ENCODE peak calls at places on chromosomes 5 and 9, in four cellular contexts. J is NT2/D1, U is mammary epithelial cell, K is tibial nerve. W is an unnamed sample. For H3K36me3, the result is how much of the 10 kb centered on the place peaks cover.

GRCh38 chr5:14959443-14960119 is 88.0 kb upstream of the ANKH start:
- DNase-seq in U (peak), K (no peak), J (no peak), W (no peak)

GRCh38 chr9:124468061-124468740 is 17.9 kb downstream of the ADGRD2 start:
- DNase-seq in K (no peak), J (no peak), U (no peak), W (no peak)

GRCh38 chr5:32710335-32710858 is 724 bp upstream of the NPR3 start:
- DNase-seq in U (peak), K (no peak), J (no peak), W (no peak)

GRCh38 chr5:96961053-96961452 is 25.2 kb downstream of the LNPEP start:
- DNase-seq in U (no peak), K (no peak), J (no peak), W (no peak)

GRCh38 chr9:38087934-38088925 is 19.2 kb upstream of the SHB start:
- DNase-seq in J (no peak), K (peak), U (peak), W (peak)

GRCh38 chr5:180391276-180391675 is 38.1 kb upstream of the GFPT2 start:
- DNase-seq in J (no peak), K (no peak), U (no peak), W (no peak)

GRCh38 chr5:52948418-52949076 is 40.6 kb upstream of the ITGA2 start:
- DNase-seq in U (peak), J (peak), K (peak), W (no peak)

GRCh38 chr9:111610851-111611250 is 11.4 kb upstream of the PTGR1 start:
- DNase-seq in U (no peak), J (no peak), K (no peak), W (no peak)

GRCh38 chr5:113194125-113194524 is 217.5 kb downstream of the DCP2 start:
- DNase-seq in J (no peak), U (no peak), K (no peak), W (no peak)

GRCh38 chr9:27118916-27119315 is 9.9 kb downstream of the TEK start:
- DNase-seq in J (no peak), K (no peak), U (peak), W (no peak)

GRCh38 chr5:167208911-167209310 is 1082.5 kb upstream of the WWC1 start:
- DNase-seq in K (no peak), U (no peak), J (no peak), W (no peak)

DNA sequence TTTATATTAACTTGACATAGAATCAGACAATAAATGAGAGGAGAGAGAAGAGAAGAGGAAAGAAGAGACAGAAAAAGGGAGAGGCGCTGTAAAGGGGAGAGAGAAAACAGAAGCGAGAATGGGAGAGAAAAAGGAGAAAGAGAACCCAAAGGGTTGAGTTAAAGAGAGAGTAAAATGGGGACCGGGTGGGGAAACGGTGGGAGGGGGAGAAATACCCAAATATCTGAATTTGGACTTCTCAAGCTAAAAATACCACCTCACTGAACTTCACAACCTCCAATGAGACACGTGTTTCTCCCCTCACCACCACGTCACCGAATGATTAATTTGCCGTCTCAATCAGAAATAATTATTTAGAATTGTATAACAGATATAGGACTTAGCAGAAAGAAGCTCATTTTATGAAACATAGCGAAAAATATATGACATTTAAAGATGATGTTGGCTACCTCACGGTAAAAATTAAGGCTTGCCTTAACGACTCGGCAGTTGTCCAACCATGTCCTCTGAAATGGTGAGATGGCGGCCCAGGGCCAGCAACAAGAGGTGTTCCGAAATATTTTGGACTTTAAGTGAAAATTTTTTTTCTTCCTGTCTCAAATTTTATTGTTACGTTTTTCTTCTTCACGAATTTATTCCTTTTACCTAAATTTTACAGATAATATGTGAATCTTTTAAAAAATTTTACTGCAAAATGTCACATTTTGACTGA is 204.0 kb downstream of the MEF2C start:
- DNase-seq in K (no peak), U (no peak), J (no peak), W (no peak)
- H3K4me3 ChIP-seq in K (no peak), U (no peak), J (no peak), W (no peak)

GRCh38 chr5:177609076-177610059 is 9.4 kb downstream of the B4GALT7 start:
- DNase-seq in U (no peak), J (no peak), K (no peak), W (no peak)

GRCh38 chr5:177610770-177611445 is 11.0 kb downstream of the B4GALT7 start:
- DNase-seq in U (no peak), K (no peak), J (no peak), W (no peak)

GRCh38 chr5:177611446-177612214 is 11.7 kb downstream of the B4GALT7 start:
- DNase-seq in K (no peak), U (no peak), J (no peak), W (no peak)

GRCh38 chr5:177610131-177610769 is 10.3 kb downstream of the B4GALT7 start:
- DNase-seq in U (no peak), J (no peak), K (no peak), W (no peak)

GRCh38 chr5:177612215-177612673 is 12.3 kb downstream of the B4GALT7 start:
- DNase-seq in J (no peak), K (no peak), U (no peak), W (no peak)
- H3K36me3 ChIP-seq in J (under half), K (under half), U (under half), W (under half)

GRCh38 chr5:126973193-126973592 is 57.2 kb downstream of the MARCHF3 start:
- DNase-seq in U (no peak), K (no peak), J (no peak), W (no peak)
- H3K4me3 ChIP-seq in U (no peak), K (no peak), J (no peak), W (no peak)

GRCh38 chr5:103526164-103526915 is 36.2 kb downstream of the NUDT12 start:
- DNase-seq in U (no peak), J (no peak), K (no peak), W (no peak)

GRCh38 chr5:103519550-103519949 is 43.0 kb downstream of the NUDT12 start:
- DNase-seq in K (no peak), U (no peak), J (no peak), W (no peak)

GRCh38 chr5:103522586-103522985 is 40.0 kb downstream of the NUDT12 start:
- DNase-seq in K (no peak), J (no peak), U (no peak), W (no peak)

GRCh38 chr5:103523319-103523718 is 39.3 kb downstream of the NUDT12 start:
- DNase-seq in J (no peak), U (peak), K (no peak), W (no peak)

DNA sequence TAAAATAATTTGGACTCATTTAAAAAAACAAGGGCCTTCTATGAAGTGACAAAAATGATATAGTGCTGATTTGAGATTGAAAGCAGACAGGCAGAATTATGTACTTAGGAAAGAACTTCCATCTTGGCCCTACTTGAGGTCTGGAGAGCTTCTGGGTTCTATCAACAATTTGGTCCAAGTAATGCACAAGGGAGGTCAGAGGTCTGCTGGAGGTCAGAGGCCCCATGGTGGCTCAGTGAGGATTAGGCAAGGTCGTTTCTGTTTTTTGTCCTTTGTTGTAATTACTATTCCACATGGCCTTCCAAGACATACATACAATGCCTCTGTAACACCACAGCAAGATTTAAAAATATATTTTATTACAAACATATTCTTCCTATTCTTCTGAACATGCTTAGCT is 37.2 kb downstream of the NUDT12 start:
- DNase-seq in U (no peak), K (no peak), J (no peak), W (no peak)
- H3K36me3 ChIP-seq in U (under half), K (under half), J (under half), W (under half)

GRCh38 chr5:38557309-38557710 is 864 bp upstream of the LIFR start:
- DNase-seq in U (no peak), J (no peak), K (no peak), W (no peak)

GRCh38 chr5:38556599-38557308 is at the start of gene LIFR:
- DNase-seq in U (peak), J (peak), K (peak), W (peak)

GRCh38 chr5:38555354-38556114 is 912 bp downstream of the LIFR start:
- DNase-seq in K (no peak), U (no peak), J (no peak), W (no peak)

GRCh38 chr5:38554860-38555259 is 1.6 kb downstream of the LIFR start:
- DNase-seq in U (no peak), J (no peak), K (no peak), W (no peak)

GRCh38 chr5:38556115-38556598 is 289 bp downstream of the LIFR start:
- DNase-seq in J (peak), U (no peak), K (no peak), W (no peak)
- H3K4me3 ChIP-seq in J (peak), U (peak), K (peak), W (peak)

GRCh38 chr9:5760338-5760737 is 72.6 kb downstream of the ERMP1 start:
- DNase-seq in K (no peak), J (no peak), U (no peak), W (no peak)

GRCh38 chr9:5764130-5764868 is 68.6 kb downstream of the ERMP1 start:
- DNase-seq in K (no peak), J (no peak), U (no peak), W (no peak)

GRCh38 chr9:5767968-5768932 is 64.7 kb downstream of the ERMP1 start:
- DNase-seq in U (no peak), J (no peak), K (no peak), W (no peak)

GRCh38 chr9:5756633-5757032 is 76.3 kb downstream of the ERMP1 start:
- DNase-seq in J (no peak), K (no peak), U (no peak), W (no peak)

GRCh38 chr9:5762421-5762820 is 70.5 kb downstream of the ERMP1 start:
- DNase-seq in K (no peak), U (no peak), J (no peak), W (no peak)
- H3K36me3 ChIP-seq in K (under half), U (under half), J (half or more), W (under half)

DNA sequence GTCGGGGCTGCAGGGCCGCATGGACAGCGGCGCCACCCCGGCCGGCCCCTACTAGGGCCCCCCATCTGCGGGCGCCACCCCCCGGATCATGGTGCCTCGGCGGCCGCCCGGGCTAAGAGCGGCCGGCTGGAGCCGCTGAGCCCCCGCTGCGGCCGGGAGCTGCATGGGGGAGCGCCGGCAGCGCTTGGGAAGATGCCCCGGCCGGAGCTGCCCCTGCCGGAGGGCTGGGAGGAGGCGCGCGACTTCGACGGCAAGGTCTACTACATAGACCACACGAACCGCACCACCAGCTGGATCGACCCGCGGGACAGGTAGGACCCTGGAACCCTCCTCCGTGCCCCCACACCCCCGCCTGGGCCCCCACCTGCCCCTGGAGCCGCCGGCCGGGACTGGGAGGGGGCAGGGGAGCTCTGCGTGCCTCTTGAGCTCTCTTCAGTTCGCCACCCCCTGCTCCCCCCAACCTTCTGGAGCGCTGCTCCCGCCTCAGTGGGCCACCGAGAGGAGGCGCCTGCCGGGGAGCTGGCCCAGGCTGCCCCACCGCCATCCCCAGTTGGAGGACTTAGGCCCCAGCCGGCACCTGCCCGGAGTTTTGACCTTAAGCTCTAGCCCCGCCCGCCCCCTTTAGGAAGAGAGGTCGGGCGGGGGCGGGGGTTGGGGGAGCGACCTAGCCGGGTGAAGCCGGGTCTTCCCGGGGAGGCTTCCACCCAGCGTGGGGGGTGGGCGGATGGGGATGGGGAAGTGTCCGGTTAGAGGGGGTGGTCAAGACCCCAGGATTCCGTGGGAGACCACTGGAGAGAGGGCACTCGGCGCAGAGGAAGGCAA is 727 bp downstream of the WWC1 start:
- DNase-seq in J (no peak), K (no peak), U (no peak), W (no peak)
- H3K4me3 ChIP-seq in J (peak), K (peak), U (peak), W (peak)

GRCh38 chr5:157290981-157291711 is 25.2 kb downstream of the CYFIP2 start:
- DNase-seq in K (no peak), J (no peak), U (no peak), W (no peak)
- H3K36me3 ChIP-seq in K (under half), J (under half), U (under half), W (under half)

GRCh38 chr5:169584998-169585451 is 1.5 kb downstream of the SPDL1 start:
- DNase-seq in K (no peak), U (no peak), J (no peak), W (no peak)
- H3K4me3 ChIP-seq in K (no peak), U (no peak), J (no peak), W (peak)

DNA sequence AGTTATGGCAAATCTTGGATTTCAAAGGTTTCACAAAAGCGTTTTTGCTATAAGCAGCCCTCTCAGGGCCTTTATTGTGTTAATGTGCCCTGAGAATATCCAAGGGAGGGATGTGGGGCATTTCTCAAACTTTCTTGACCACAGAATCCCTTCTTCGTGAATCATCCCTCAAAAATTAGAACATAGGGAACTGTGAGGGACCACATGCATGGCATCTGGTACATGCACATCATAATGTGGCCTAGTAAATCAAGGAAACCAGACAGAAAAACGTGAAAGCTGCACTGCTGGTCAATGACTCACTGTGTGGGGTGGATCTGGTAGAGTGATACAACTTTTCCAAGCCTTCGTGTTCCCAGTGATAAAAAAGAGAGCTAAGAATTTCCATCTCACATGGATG is 22.4 kb downstream of the DDX31 start:
- DNase-seq in U (peak), J (no peak), K (no peak), W (no peak)
- H3K36me3 ChIP-seq in U (under half), J (half or more), K (under half), W (under half)